ENCODE peak calls at places on chromosomes 12 and 14, in six cellular contexts. One of them, this sample, is unnamed.

GRCh38 chr14:26729851-26730250 is 132.0 kb upstream of the NOVA1 start:
- DNase-seq in T follicular helper cell: no peak
- DNase-seq in stimulated activated CD8-positive, alpha-beta memory T cell treated with anti-CD3 and anti-CD28 coated beads, Interleukin-12 subunit alpha, Interleukin-12 subunit beta, amount 100 ng/mL, for 4 hours: no peak
- DNase-seq in T-cell: no peak
- DNase-seq in Caki2: no peak
- DNase-seq in GF-D8: no peak
- DNase-seq in this sample: no peak

GRCh38 chr12:1217191-1217949 is 226.3 kb downstream of the ERC1 start:
- DNase-seq in T follicular helper cell: no peak
- DNase-seq in stimulated activated CD8-positive, alpha-beta memory T cell treated with anti-CD3 and anti-CD28 coated beads, Interleukin-12 subunit alpha, Interleukin-12 subunit beta, amount 100 ng/mL, for 4 hours: no peak
- DNase-seq in T-cell: no peak
- DNase-seq in Caki2: peak
- DNase-seq in GF-D8: no peak
- DNase-seq in this sample: no peak

GRCh38 chr12:105882404-105882803 is 256.4 kb downstream of the NUAK1 start:
- DNase-seq in T follicular helper cell: no peak
- DNase-seq in stimulated activated CD8-positive, alpha-beta memory T cell treated with anti-CD3 and anti-CD28 coated beads, Interleukin-12 subunit alpha, Interleukin-12 subunit beta, amount 100 ng/mL, for 4 hours: no peak
- DNase-seq in T-cell: no peak
- DNase-seq in Caki2: no peak
- DNase-seq in GF-D8: no peak
- DNase-seq in this sample: no peak

GRCh38 chr14:66758031-66758613 is 250.2 kb downstream of the GPHN start:
- DNase-seq in T follicular helper cell: no peak
- DNase-seq in stimulated activated CD8-positive, alpha-beta memory T cell treated with anti-CD3 and anti-CD28 coated beads, Interleukin-12 subunit alpha, Interleukin-12 subunit beta, amount 100 ng/mL, for 4 hours: no peak
- DNase-seq in T-cell: no peak
- DNase-seq in Caki2: no peak
- DNase-seq in GF-D8: no peak
- DNase-seq in this sample: no peak

GRCh38 chr12:98678236-98678945 is 33.3 kb downstream of the APAF1 start:
- DNase-seq in T follicular helper cell: no peak
- DNase-seq in stimulated activated CD8-positive, alpha-beta memory T cell treated with anti-CD3 and anti-CD28 coated beads, Interleukin-12 subunit alpha, Interleukin-12 subunit beta, amount 100 ng/mL, for 4 hours: no peak
- DNase-seq in T-cell: no peak
- DNase-seq in Caki2: no peak
- DNase-seq in GF-D8: no peak
- DNase-seq in this sample: no peak

GRCh38 chr14:95784137-95784536 is 70.2 kb upstream of the TCL1A start:
- DNase-seq in T follicular helper cell: no peak
- DNase-seq in stimulated activated CD8-positive, alpha-beta memory T cell treated with anti-CD3 and anti-CD28 coated beads, Interleukin-12 subunit alpha, Interleukin-12 subunit beta, amount 100 ng/mL, for 4 hours: no peak
- DNase-seq in T-cell: no peak
- DNase-seq in Caki2: peak
- DNase-seq in GF-D8: no peak
- DNase-seq in this sample: peak

GRCh38 chr14:64698899-64699298 is 5.3 kb upstream of the PLEKHG3 start:
- DNase-seq in T follicular helper cell: no peak
- DNase-seq in stimulated activated CD8-positive, alpha-beta memory T cell treated with anti-CD3 and anti-CD28 coated beads, Interleukin-12 subunit alpha, Interleukin-12 subunit beta, amount 100 ng/mL, for 4 hours: no peak
- DNase-seq in T-cell: no peak
- DNase-seq in Caki2: no peak
- DNase-seq in GF-D8: peak
- DNase-seq in this sample: peak

GRCh38 chr14:89466460-89466859 is 49.4 kb upstream of the FOXN3 start:
- DNase-seq in T follicular helper cell: no peak
- DNase-seq in stimulated activated CD8-positive, alpha-beta memory T cell treated with anti-CD3 and anti-CD28 coated beads, Interleukin-12 subunit alpha, Interleukin-12 subunit beta, amount 100 ng/mL, for 4 hours: peak
- DNase-seq in T-cell: peak
- DNase-seq in Caki2: no peak
- DNase-seq in GF-D8: no peak
- DNase-seq in this sample: peak

GRCh38 chr14:41604793-41605534 is 1.7 kb upstream of the LRFN5 start:
- DNase-seq in T follicular helper cell: no peak
- DNase-seq in stimulated activated CD8-positive, alpha-beta memory T cell treated with anti-CD3 and anti-CD28 coated beads, Interleukin-12 subunit alpha, Interleukin-12 subunit beta, amount 100 ng/mL, for 4 hours: no peak
- DNase-seq in T-cell: no peak
- DNase-seq in Caki2: no peak
- DNase-seq in GF-D8: no peak
- DNase-seq in this sample: no peak

GRCh38 chr12:29754235-29755189 is 29.2 kb downstream of the TMTC1 start:
- DNase-seq in T follicular helper cell: no peak
- DNase-seq in stimulated activated CD8-positive, alpha-beta memory T cell treated with anti-CD3 and anti-CD28 coated beads, Interleukin-12 subunit alpha, Interleukin-12 subunit beta, amount 100 ng/mL, for 4 hours: no peak
- DNase-seq in T-cell: no peak
- DNase-seq in Caki2: no peak
- DNase-seq in GF-D8: no peak
- DNase-seq in this sample: no peak

GRCh38 chr14:94483071-94483451 is 7.1 kb upstream of the SERPINA9 start:
- DNase-seq in T follicular helper cell: no peak
- DNase-seq in stimulated activated CD8-positive, alpha-beta memory T cell treated with anti-CD3 and anti-CD28 coated beads, Interleukin-12 subunit alpha, Interleukin-12 subunit beta, amount 100 ng/mL, for 4 hours: no peak
- DNase-seq in T-cell: no peak
- DNase-seq in Caki2: no peak
- DNase-seq in GF-D8: no peak
- DNase-seq in this sample: no peak

GRCh38 chr14:86799244-86799647 is 1193.7 kb downstream of the GALC start:
- DNase-seq in T follicular helper cell: no peak
- DNase-seq in stimulated activated CD8-positive, alpha-beta memory T cell treated with anti-CD3 and anti-CD28 coated beads, Interleukin-12 subunit alpha, Interleukin-12 subunit beta, amount 100 ng/mL, for 4 hours: no peak
- DNase-seq in T-cell: no peak
- DNase-seq in Caki2: peak
- DNase-seq in GF-D8: no peak
- DNase-seq in this sample: peak

GRCh38 chr12:20024194-20024593 is 344.1 kb upstream of the PDE3A start:
- DNase-seq in T follicular helper cell: no peak
- DNase-seq in stimulated activated CD8-positive, alpha-beta memory T cell treated with anti-CD3 and anti-CD28 coated beads, Interleukin-12 subunit alpha, Interleukin-12 subunit beta, amount 100 ng/mL, for 4 hours: no peak
- DNase-seq in T-cell: no peak
- DNase-seq in Caki2: no peak
- DNase-seq in GF-D8: no peak
- DNase-seq in this sample: no peak